ENCODE peak calls at places on chromosome 18, in eight cellular contexts. U, L, V, G, R, M, S and T are unnamed samples.

GRCh38 chr18:63848159-63848558 is 39.3 kb upstream of the SERPINB2 start:
- DNase-seq in G (peak; percentile 42), M (peak; percentile 15), L (peak; percentile 12), V (no peak), R (no peak), S (peak; percentile 50), U (peak; percentile 80), T (no peak)

GRCh38 chr18:34956663-34957062 is 84.5 kb upstream of the MAPRE2 start:
- DNase-seq in V (no peak), G (no peak), S (no peak), U (no peak), M (no peak), L (no peak), R (no peak), T (no peak)

GRCh38 chr18:13813271-13813849 is 10.6 kb upstream of the MC5R start:
- DNase-seq in L (peak; percentile 77), V (peak; percentile 59), R (peak; percentile 25), U (peak; percentile 70), M (peak; percentile 78), G (peak; percentile 32), S (peak; percentile 49), T (peak; percentile 23)

GRCh38 chr18:75111673-75112485 is 97.1 kb downstream of the PTGR3 start:
- DNase-seq in L (no peak), M (no peak), V (no peak), S (no peak), G (no peak), R (no peak), U (peak; percentile 8), T (no peak)

GRCh38 chr18:78632111-78632541 is 347.5 kb upstream of the SALL3 start:
- DNase-seq in S (no peak), V (no peak), M (no peak), U (peak; percentile 6), R (no peak), G (no peak), L (no peak), T (no peak)

GRCh38 chr18:77098033-77098432 is 34.5 kb downstream of the MBP start:
- DNase-seq in M (no peak), R (no peak), V (no peak), S (no peak), U (no peak), G (no peak), L (no peak), T (no peak)

GRCh38 chr18:46152436-46152807 is 48.2 kb downstream of the HAUS1 start:
- DNase-seq in M (peak; percentile 56), V (no peak), L (no peak), S (no peak), R (no peak), G (peak; percentile 69), U (peak; percentile 76), T (no peak)

GRCh38 chr18:77164762-77165485 is 32.3 kb upstream of the MBP start:
- DNase-seq in M (no peak), R (no peak), L (no peak), S (no peak), V (no peak), G (no peak), U (no peak), T (no peak)

GRCh38 chr18:73768043-73768442 is 379.6 kb downstream of the FBXO15 start:
- DNase-seq in V (no peak), S (no peak), L (no peak), U (no peak), M (no peak), G (no peak), R (no peak), T (no peak)

GRCh38 chr18:12028674-12029073 is 47.4 kb downstream of the IMPA2 start:
- DNase-seq in V (no peak), U (no peak), R (no peak), M (no peak), G (no peak), S (no peak), L (no peak), T (no peak)

GRCh38 chr18:449374-449773 is 51.1 kb downstream of the COLEC12 start:
- DNase-seq in S (peak; percentile 3), U (no peak), V (no peak), L (peak; percentile 70), R (no peak), G (no peak), M (no peak), T (no peak)

GRCh38 chr18:39751161-39751560 is 2185.6 kb upstream of the CELF4 start:
- DNase-seq in L (no peak), S (no peak), G (no peak), U (peak; percentile 17), V (no peak), M (no peak), R (no peak), T (no peak)

GRCh38 chr18:2326999-2327398 is 244.3 kb downstream of the METTL4 start:
- DNase-seq in R (no peak), V (no peak), S (no peak), G (no peak), L (no peak), M (no peak), U (no peak), T (no peak)

GRCh38 chr18:76528477-76529432 is 33.7 kb upstream of the ZNF516 start:
- DNase-seq in U (peak; percentile 50), G (peak; percentile 51), R (no peak), L (peak; percentile 23), V (no peak), S (peak; percentile 87), M (peak; percentile 9), T (no peak)

GRCh38 chr18:26215247-26215970 is 10.8 kb upstream of the TAF4B start:
- DNase-seq in R (peak; percentile 37), M (no peak), S (no peak), U (no peak), L (no peak), G (no peak), V (no peak), T (peak; percentile 56)

GRCh38 chr18:36808681-36809080 is 20.1 kb downstream of the TPGS2 start:
- DNase-seq in M (no peak), U (peak; percentile 65), L (no peak), R (no peak), G (peak; percentile 39), V (no peak), S (no peak), T (no peak)

GRCh38 chr18:79588636-79589481 is 90.7 kb upstream of the CTDP1 start:
- DNase-seq in L (peak; percentile 53), R (no peak), G (peak; percentile 53), U (peak; percentile 98), V (peak; percentile 96), S (no peak), M (no peak), T (no peak)

GRCh38 chr18:23401400-23402347 is 51.4 kb upstream of the RIOK3 start:
- DNase-seq in V (no peak), M (peak; percentile 43), U (peak; percentile 78), G (no peak), L (peak; percentile 24), S (no peak), R (no peak), T (no peak)

GRCh38 chr18:48442761-48443160 is 33.6 kb upstream of the ZBTB7C start:
- DNase-seq in L (no peak), V (no peak), S (no peak), G (no peak), M (no peak), R (no peak), U (peak; percentile 38), T (no peak)

GRCh38 chr18:46289458-46289857 is 185.3 kb downstream of the HAUS1 start:
- DNase-seq in U (no peak), V (no peak), L (no peak), R (no peak), M (no peak), G (no peak), S (no peak), T (no peak)

GRCh38 chr18:9825571-9826073 is 60.2 kb upstream of the TXNDC2 start:
- DNase-seq in L (peak; percentile 32), R (no peak), V (no peak), U (peak; percentile 83), M (peak; percentile 78), S (no peak), G (peak; percentile 87), T (no peak)

GRCh38 chr18:76494541-76495403 is at the start of gene ZNF516:
- DNase-seq in L (no peak), R (no peak), S (no peak), V (peak; percentile 66), M (no peak), G (no peak), U (peak; percentile 24), T (no peak)

GRCh38 chr18:77107218-77107815 is 25.3 kb downstream of the MBP start:
- DNase-seq in M (no peak), U (peak; percentile 28), G (no peak), S (no peak), V (no peak), R (no peak), L (no peak), T (no peak)

GRCh38 chr18:8561123-8561905 is 47.9 kb upstream of the RAB12 start:
- DNase-seq in G (no peak), M (no peak), S (no peak), U (no peak), R (no peak), L (no peak), V (no peak), T (no peak)

GRCh38 chr18:57784034-57784815 is 18.9 kb downstream of the ATP8B1 start:
- DNase-seq in R (no peak), M (no peak), S (no peak), G (peak; percentile 43), L (no peak), U (peak; percentile 91), V (no peak), T (no peak)

GRCh38 chr18:11654736-11655604 is 34.1 kb upstream of the GNAL start:
- DNase-seq in G (peak; percentile 1), S (peak; percentile 40), L (peak; percentile 68), U (peak; percentile 50), V (no peak), M (peak; percentile 69), R (peak; percentile 9), T (peak; percentile 6)

GRCh38 chr18:59690216-59691045 is 6.8 kb downstream of the CCBE1 start:
- DNase-seq in S (peak; percentile 18), U (no peak), L (no peak), M (no peak), R (no peak), G (no peak), V (no peak), T (no peak)

GRCh38 chr18:74511823-74512222 is 15.7 kb downstream of the CNDP2 start:
- DNase-seq in S (no peak), U (no peak), G (no peak), L (no peak), R (no peak), V (no peak), M (no peak), T (no peak)

GRCh38 chr18:43970656-43971055 is 693.4 kb upstream of the SYT4 start:
- DNase-seq in V (no peak), S (no peak), G (no peak), R (no peak), U (no peak), L (no peak), M (no peak), T (no peak)

GRCh38 chr18:72427721-72428120 is 116.4 kb downstream of the CBLN2 start:
- DNase-seq in G (no peak), L (no peak), U (peak; percentile 1), R (no peak), S (no peak), V (no peak), M (no peak), T (no peak)

GRCh38 chr18:68034293-68034692 is 517.8 kb upstream of the DSEL start:
- DNase-seq in S (no peak), U (peak; percentile 20), R (no peak), M (no peak), L (no peak), V (no peak), G (no peak), T (no peak)

GRCh38 chr18:63551769-63552168 is 9.6 kb downstream of the SERPINB12 start:
- DNase-seq in G (no peak), M (no peak), L (no peak), R (no peak), V (no peak), U (no peak), S (no peak), T (no peak)

GRCh38 chr18:34806527-34806926 is 96.4 kb downstream of the DTNA start:
- DNase-seq in U (no peak), L (no peak), V (no peak), M (no peak), R (no peak), S (no peak), G (no peak), T (no peak)

GRCh38 chr18:69664399-69664798 is 263.7 kb downstream of the DOK6 start:
- DNase-seq in U (no peak), R (no peak), V (no peak), L (no peak), G (no peak), S (no peak), M (no peak), T (no peak)